ENCODE peak calls at places on chromosome 7, in five cellular contexts. M is OCI-LY7, G is suprapubic skin, O is colonic mucosa, S is BJ. P is an unnamed sample.
A peak's percentile ranks its signal among the peaks of the same experiment; 100 is the strongest.

GRCh38 chr7:50202052-50202555 is 102.4 kb upstream of the IKZF1 start:
- DNase-seq in M (no peak), G (no peak), O (no peak), S (no peak), P (peak; percentile 19)

GRCh38 chr7:4612939-4613841 is 68.9 kb upstream of the FOXK1 start:
- DNase-seq in M (no peak), G (peak; percentile 70), O (no peak), S (no peak), P (no peak)

GRCh38 chr7:109844362-109844761 is 1246.6 kb upstream of the LRRN3 start:
- DNase-seq in M (no peak), G (no peak), O (no peak), S (no peak), P (no peak)

GRCh38 chr7:11865671-11866070 is 33.7 kb upstream of the THSD7A start:
- DNase-seq in M (no peak), G (no peak), O (no peak), S (no peak), P (no peak)

GRCh38 chr7:138579136-138579535 is 119.1 kb downstream of the TRIM24 start:
- DNase-seq in M (no peak), G (no peak), O (no peak), S (no peak), P (no peak)

GRCh38 chr7:138258194-138258554 is 181.9 kb downstream of the AKR1D1 start:
- DNase-seq in M (no peak), G (no peak), O (no peak), S (no peak), P (no peak)

GRCh38 chr7:18499407-18500197 is 4.1 kb downstream of the HDAC9 start:
- DNase-seq in M (peak; percentile 11), G (no peak), O (no peak), S (no peak), P (no peak)

GRCh38 chr7:88357295-88357694 is 50.6 kb upstream of the STEAP4 start:
- DNase-seq in M (no peak), G (no peak), O (peak; percentile 28), S (no peak), P (no peak)

GRCh38 chr7:76314042-76314721 is 11.7 kb downstream of the HSPB1 start:
- DNase-seq in M (peak; percentile 94), G (peak; percentile 97), O (peak; percentile 98), S (no peak), P (no peak)

GRCh38 chr7:123747620-123748141 is 1.1 kb downstream of the WASL start:
- DNase-seq in M (peak; percentile 30), G (peak; percentile 67), O (peak; percentile 81), S (no peak), P (no peak)

GRCh38 chr7:77351539-77352004 is 64.6 kb downstream of the GSAP start:
- DNase-seq in M (peak; percentile 59), G (no peak), O (no peak), S (no peak), P (no peak)

GRCh38 chr7:35446091-35446490 is 192.2 kb upstream of the TBX20 start:
- DNase-seq in M (no peak), G (no peak), O (no peak), S (no peak), P (no peak)

GRCh38 chr7:70193514-70193913 is 595.2 kb downstream of the AUTS2 start:
- DNase-seq in M (peak; percentile 70), G (no peak), O (no peak), S (no peak), P (no peak)

GRCh38 chr7:47354831-47355541 is 226.9 kb downstream of the TNS3 start:
- DNase-seq in M (no peak), G (no peak), O (peak; percentile 94), S (no peak), P (no peak)

GRCh38 chr7:159121476-159121875 is 23.2 kb downstream of the VIPR2 start:
- DNase-seq in M (no peak), G (no peak), O (no peak), S (no peak), P (no peak)

GRCh38 chr7:53087274-53087673 is 51.8 kb downstream of the POM121L12 start:
- DNase-seq in M (no peak), G (no peak), O (no peak), S (no peak), P (no peak)

GRCh38 chr7:93011351-93012294 is 106.2 kb downstream of the SAMD9 start:
- DNase-seq in M (no peak), G (no peak), O (no peak), S (peak; percentile 90), P (no peak)
- H3K4me3 ChIP-seq in M (no peak overlapping the region), G (no peak overlapping the region), O (no peak overlapping the region), S (no peak overlapping the region), P (no peak overlapping the region)

GRCh38 chr7:94400022-94400421 is 5.3 kb downstream of the COL1A2 start:
- DNase-seq in M (no peak), G (no peak), O (no peak), S (no peak), P (no peak)
- H3K4me3 ChIP-seq in M (no peak overlapping the region), G (peak overlapping the region; percentile 47), O (no peak overlapping the region), S (peak overlapping the region; percentile 67), P (no peak overlapping the region)

DNA sequence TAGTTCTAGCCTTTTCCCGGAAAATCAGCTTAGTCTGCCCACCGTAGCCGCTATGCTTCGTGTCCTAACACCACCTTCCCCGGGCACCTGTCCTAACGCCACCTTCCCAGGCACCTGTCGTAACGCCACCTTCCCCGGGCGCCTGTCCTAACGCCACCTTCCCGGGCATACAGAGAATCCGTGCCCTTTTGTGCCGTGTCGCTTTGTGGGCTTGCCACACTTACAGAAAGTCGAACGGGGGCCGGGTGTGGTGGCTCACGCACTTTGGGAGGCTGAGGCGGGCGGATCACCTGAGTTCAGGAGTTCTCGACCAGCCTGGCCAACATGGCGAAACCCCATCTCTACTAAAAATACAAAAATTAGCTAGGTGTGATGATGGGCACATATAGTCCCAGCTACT is 73.6 kb upstream of the DNAJB6 start:
- DNase-seq in M (no peak), G (no peak), O (no peak), S (no peak), P (no peak)
- H3K4me3 ChIP-seq in M (no peak overlapping the region), G (no peak overlapping the region), O (no peak overlapping the region), S (no peak overlapping the region), P (no peak overlapping the region)

GRCh38 chr7:132817844-132818427 is 241.7 kb upstream of the PLXNA4 start:
- DNase-seq in M (no peak), G (no peak), O (no peak), S (no peak), P (no peak)

GRCh38 chr7:132819648-132820047 is 243.4 kb upstream of the PLXNA4 start:
- DNase-seq in M (no peak), G (no peak), O (no peak), S (no peak), P (no peak)

GRCh38 chr7:132815130-132815529 is 238.9 kb upstream of the PLXNA4 start:
- DNase-seq in M (no peak), G (no peak), O (no peak), S (no peak), P (no peak)

GRCh38 chr7:132815696-132816334 is 239.5 kb upstream of the PLXNA4 start:
- DNase-seq in M (no peak), G (no peak), O (no peak), S (no peak), P (no peak)
- H3K4me3 ChIP-seq in M (no peak overlapping the region), G (no peak overlapping the region), O (no peak overlapping the region), S (no peak overlapping the region), P (no peak overlapping the region)

GRCh38 chr7:24279512-24279911 is 4.5 kb upstream of the NPY start:
- DNase-seq in M (no peak), G (no peak), O (no peak), S (no peak), P (no peak)

GRCh38 chr7:24283900-24284698 is at the start of gene NPY:
- DNase-seq in M (no peak), G (no peak), O (no peak), S (no peak), P (no peak)

GRCh38 chr7:24290004-24290641 is 6.1 kb downstream of the NPY start:
- DNase-seq in M (peak; percentile 90), G (no peak), O (peak; percentile 21), S (no peak), P (no peak)

GRCh38 chr7:24283559-24283899 is 461 bp upstream of the NPY start:
- DNase-seq in M (no peak), G (no peak), O (no peak), S (no peak), P (no peak)

DNA sequence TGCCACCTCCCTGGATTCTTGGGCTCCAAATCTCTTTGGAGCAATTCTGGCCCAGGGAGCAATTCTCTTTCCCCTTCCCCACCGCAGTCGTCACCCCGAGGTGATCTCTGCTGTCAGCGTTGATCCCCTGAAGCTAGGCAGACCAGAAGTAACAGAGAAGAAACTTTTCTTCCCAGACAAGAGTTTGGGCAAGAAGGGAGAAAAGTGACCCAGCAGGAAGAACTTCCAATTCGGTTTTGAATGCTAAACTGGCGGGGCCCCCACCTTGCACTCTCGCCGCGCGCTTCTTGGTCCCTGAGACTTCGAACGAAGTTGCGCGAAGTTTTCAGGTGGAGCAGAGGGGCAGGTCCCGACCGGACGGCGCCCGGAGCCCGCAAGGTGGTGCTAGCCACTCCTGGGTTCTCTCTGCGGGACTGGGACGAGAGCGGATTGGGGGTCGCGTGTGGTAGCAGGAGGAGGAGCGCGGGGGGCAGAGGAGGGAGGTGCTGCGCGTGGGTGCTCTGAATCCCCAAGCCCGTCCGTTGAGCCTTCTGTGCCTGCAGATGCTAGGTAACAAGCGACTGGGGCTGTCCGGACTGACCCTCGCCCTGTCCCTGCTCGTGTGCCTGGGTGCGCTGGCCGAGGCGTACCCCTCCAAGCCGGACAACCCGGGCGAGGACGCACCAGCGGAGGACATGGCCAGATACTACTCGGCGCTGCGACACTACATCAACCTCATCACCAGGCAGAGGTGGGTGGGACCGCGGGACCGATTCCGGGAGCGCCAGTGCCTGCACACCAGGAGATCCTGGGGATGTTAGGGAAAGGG is 913 bp downstream of the NPY start:
- DNase-seq in M (no peak), G (no peak), O (no peak), S (no peak), P (no peak)
- H3K4me3 ChIP-seq in M (no peak overlapping the region), G (peak overlapping the region; percentile 20), O (no peak overlapping the region), S (no peak overlapping the region), P (no peak overlapping the region)

DNA sequence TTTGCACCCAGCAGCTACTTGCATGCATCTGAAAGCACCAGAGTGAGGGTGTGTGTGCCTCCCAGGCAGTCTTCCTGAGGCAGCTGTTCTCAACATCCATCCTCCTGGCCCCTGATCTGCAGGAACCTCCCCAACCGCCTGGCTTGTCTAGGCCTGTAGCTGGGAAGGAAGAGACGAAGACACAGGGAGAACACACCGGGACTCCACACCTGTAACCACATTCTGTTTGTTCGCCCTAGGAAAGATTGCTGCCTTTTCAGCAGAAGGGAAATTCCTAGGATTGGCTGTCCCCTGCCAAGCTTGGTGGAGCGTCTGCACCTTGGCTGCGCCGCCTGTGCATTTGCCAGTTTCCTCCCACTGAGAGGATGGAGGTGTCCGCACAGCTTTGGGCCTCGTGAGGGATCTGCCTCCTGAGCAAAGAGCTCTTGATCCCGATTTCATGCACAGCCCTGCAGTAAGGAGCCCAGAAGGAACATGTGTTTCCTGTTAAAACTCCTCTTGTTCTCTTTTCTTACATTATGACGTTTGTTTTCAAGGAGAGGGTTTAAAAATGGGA is 154.6 kb downstream of the TPST1 start:
- DNase-seq in M (no peak), G (no peak), O (no peak), S (no peak), P (no peak)
- H3K4me3 ChIP-seq in M (no peak overlapping the region), G (no peak overlapping the region), O (no peak overlapping the region), S (no peak overlapping the region), P (no peak overlapping the region)

P was measured in vagina.